ENCODE peak calls at places on chromosomes 3 and 15, in four cellular contexts. F, G, Z and M are unnamed samples.

GRCh38 chr3:168472811-168473210 is 377.1 kb upstream of the GOLIM4 start:
- DNase-seq in F (no peak), G (no peak), Z (no peak), M (no peak)

GRCh38 chr3:187958432-187959003 is 195.4 kb upstream of the LPP start:
- DNase-seq in F (no peak), G (no peak), Z (peak), M (peak)

GRCh38 chr3:43260412-43260811 is 25.9 kb upstream of the SNRK start:
- DNase-seq in F (no peak), G (no peak), Z (no peak), M (no peak)

GRCh38 chr3:136351905-136352304 is 101.8 kb downstream of the PCCB start:
- DNase-seq in F (no peak), G (no peak), Z (no peak), M (no peak)

GRCh38 chr3:162270059-162270458 is 773.5 kb downstream of the OTOL1 start:
- DNase-seq in F (no peak), G (no peak), Z (no peak), M (no peak)

GRCh38 chr3:59016930-59017616 is 32.8 kb downstream of the CFAP20DC start:
- DNase-seq in F (no peak), G (no peak), Z (no peak), M (no peak)

GRCh38 chr15:64536244-64536836 is 76.0 kb downstream of the ZNF609 start:
- DNase-seq in F (no peak), G (peak), Z (peak), M (no peak)

GRCh38 chr15:71334874-71335273 is 219.6 kb downstream of the THSD4 start:
- DNase-seq in F (no peak), G (no peak), Z (no peak), M (no peak)

GRCh38 chr3:101182734-101183133 is 137.6 kb downstream of the IMPG2 start:
- DNase-seq in F (no peak), G (peak), Z (no peak), M (no peak)

GRCh38 chr3:129371041-129371826 is 57.2 kb downstream of the EFCAB12 start:
- DNase-seq in F (no peak), G (no peak), Z (no peak), M (peak)

GRCh38 chr15:45112592-45113379 is 1.2 kb downstream of the DUOX2 start:
- DNase-seq in F (no peak), G (peak), Z (peak), M (no peak)

GRCh38 chr3:87771338-87772059 is 287.3 kb downstream of the CGGBP1 start:
- DNase-seq in F (no peak), G (peak), Z (peak), M (peak)

GRCh38 chr15:66085128-66085527 is 168.4 kb downstream of the MEGF11 start:
- DNase-seq in F (no peak), G (no peak), Z (peak), M (no peak)

GRCh38 chr15:88487176-88487795 is 19.8 kb downstream of the MRPS11 start:
- DNase-seq in F (no peak), G (no peak), Z (no peak), M (no peak)

GRCh38 chr3:27504749-27505148 is 20.6 kb upstream of the SLC4A7 start:
- DNase-seq in F (no peak), G (no peak), Z (no peak), M (no peak)

GRCh38 chr3:41986566-41986965 is 24.7 kb upstream of the ULK4 start:
- DNase-seq in F (no peak), G (no peak), Z (no peak), M (no peak)

GRCh38 chr3:70980646-70981031 is 602.9 kb downstream of the FOXP1 start:
- DNase-seq in F (no peak), G (no peak), Z (no peak), M (no peak)

GRCh38 chr3:154274345-154274744 is 49.9 kb downstream of the DHX36 start:
- DNase-seq in F (no peak), G (no peak), Z (no peak), M (no peak)

GRCh38 chr3:124275421-124275820 is 283.5 kb upstream of the ROPN1 start:
- DNase-seq in F (peak), G (no peak), Z (no peak), M (peak)

GRCh38 chr15:70156781-70157261 is 59.1 kb upstream of the TLE3 start:
- DNase-seq in F (peak), G (peak), Z (no peak), M (no peak)

GRCh38 chr15:64772964-64773363 is 2.4 kb downstream of the RBPMS2 start:
- DNase-seq in F (no peak), G (no peak), Z (no peak), M (no peak)

GRCh38 chr15:88719654-88720053 is 80.8 kb downstream of the ISG20 start:
- DNase-seq in F (no peak), G (no peak), Z (no peak), M (no peak)

GRCh38 chr3:2856062-2856792 is 253.9 kb downstream of the IL5RA start:
- DNase-seq in F (no peak), G (peak), Z (no peak), M (no peak)

GRCh38 chr3:176870451-176870850 is 326.8 kb downstream of the TBL1XR1 start:
- DNase-seq in F (no peak), G (no peak), Z (no peak), M (no peak)

GRCh38 chr15:55856506-55856905 is 113.6 kb upstream of the PRTG start:
- DNase-seq in F (no peak), G (no peak), Z (no peak), M (no peak)

GRCh38 chr15:57772223-57772957 is 65.9 kb downstream of the POLR2M start:
- DNase-seq in F (no peak), G (peak), Z (no peak), M (no peak)

GRCh38 chr15:57019496-57020160 is 101.2 kb downstream of the TCF12 start:
- DNase-seq in F (no peak), G (peak), Z (no peak), M (no peak)

GRCh38 chr15:100032358-100033080 is 299.3 kb upstream of the LYSMD4 start:
- DNase-seq in F (no peak), G (peak), Z (no peak), M (no peak)

GRCh38 chr3:161014997-161015749 is 90.0 kb downstream of the B3GALNT1 start:
- DNase-seq in F (no peak), G (no peak), Z (no peak), M (no peak)

GRCh38 chr3:196624008-196624790 is 15.3 kb upstream of the NRROS start:
- DNase-seq in F (no peak), G (no peak), Z (peak), M (no peak)

GRCh38 chr3:66350601-66351000 is 129.8 kb downstream of the SLC25A26 start:
- DNase-seq in F (no peak), G (no peak), Z (no peak), M (no peak)

GRCh38 chr3:81666502-81667121 is 94.8 kb downstream of the GBE1 start:
- DNase-seq in F (no peak), G (no peak), Z (no peak), M (no peak)

GRCh38 chr3:42980909-42981308 is 1.8 kb downstream of the GASK1A start:
- DNase-seq in F (no peak), G (peak), Z (no peak), M (no peak)